ENCODE peak calls at places on chromosomes 6 and 20, in five cellular contexts. One of them, this sample, is unnamed.

GRCh38 chr6:63897952-63898351 is 262.4 kb downstream of the PHF3 start:
- DNase-seq in hippocampal formation: no peak
- DNase-seq in T-helper 2 cell: no peak
- DNase-seq in GM23248: peak
- DNase-seq in stimulated activated CD4-positive, alpha-beta T cell treated with anti-CD3 and anti-CD28 coated beads, Interleukin-4, amount 100 ng/mL, for 24 hours: no peak
- DNase-seq in this sample: no peak

GRCh38 chr20:46308258-46309157 is at the start of gene CDH22:
- DNase-seq in hippocampal formation: peak
- DNase-seq in T-helper 2 cell: peak
- DNase-seq in GM23248: peak
- DNase-seq in stimulated activated CD4-positive, alpha-beta T cell treated with anti-CD3 and anti-CD28 coated beads, Interleukin-4, amount 100 ng/mL, for 24 hours: peak
- DNase-seq in this sample: peak

GRCh38 chr6:104229057-104229456 is 630.7 kb downstream of the HACE1 start:
- DNase-seq in hippocampal formation: no peak
- DNase-seq in T-helper 2 cell: no peak
- DNase-seq in GM23248: no peak
- DNase-seq in stimulated activated CD4-positive, alpha-beta T cell treated with anti-CD3 and anti-CD28 coated beads, Interleukin-4, amount 100 ng/mL, for 24 hours: no peak
- DNase-seq in this sample: no peak

GRCh38 chr6:2630362-2630761 is 120.4 kb downstream of the MYLK4 start:
- DNase-seq in hippocampal formation: no peak
- DNase-seq in T-helper 2 cell: no peak
- DNase-seq in GM23248: peak
- DNase-seq in stimulated activated CD4-positive, alpha-beta T cell treated with anti-CD3 and anti-CD28 coated beads, Interleukin-4, amount 100 ng/mL, for 24 hours: no peak
- DNase-seq in this sample: peak

GRCh38 chr6:108689279-108690161 is 128.8 kb downstream of the FOXO3 start:
- DNase-seq in hippocampal formation: no peak
- DNase-seq in T-helper 2 cell: no peak
- DNase-seq in GM23248: peak
- DNase-seq in stimulated activated CD4-positive, alpha-beta T cell treated with anti-CD3 and anti-CD28 coated beads, Interleukin-4, amount 100 ng/mL, for 24 hours: no peak
- DNase-seq in this sample: peak

GRCh38 chr6:46243754-46244153 is 73.0 kb upstream of the ENPP5 start:
- DNase-seq in hippocampal formation: no peak
- DNase-seq in T-helper 2 cell: no peak
- DNase-seq in GM23248: no peak
- DNase-seq in stimulated activated CD4-positive, alpha-beta T cell treated with anti-CD3 and anti-CD28 coated beads, Interleukin-4, amount 100 ng/mL, for 24 hours: no peak
- DNase-seq in this sample: no peak

GRCh38 chr6:23106951-23107350 is 537.6 kb downstream of the HDGFL1 start:
- DNase-seq in hippocampal formation: no peak
- DNase-seq in T-helper 2 cell: no peak
- DNase-seq in GM23248: peak
- DNase-seq in stimulated activated CD4-positive, alpha-beta T cell treated with anti-CD3 and anti-CD28 coated beads, Interleukin-4, amount 100 ng/mL, for 24 hours: no peak
- DNase-seq in this sample: peak

GRCh38 chr20:32474967-32475819 is 109.9 kb downstream of the NOL4L start:
- DNase-seq in hippocampal formation: no peak
- DNase-seq in T-helper 2 cell: no peak
- DNase-seq in GM23248: peak
- DNase-seq in stimulated activated CD4-positive, alpha-beta T cell treated with anti-CD3 and anti-CD28 coated beads, Interleukin-4, amount 100 ng/mL, for 24 hours: no peak
- DNase-seq in this sample: peak